ENCODE peak calls at places on chromosomes 12 and 14, in ten cellular contexts. One of them, this sample, is unnamed.

GRCh38 chr12:89448951-89449371 is 75.6 kb downstream of the GALNT4 start:
- DNase-seq in nephron progenitor cell: no peak
- DNase-seq in H54: no peak
- DNase-seq in activated gamma-delta T cell treated with anti-CD3 and anti-CD28 coated beads, Interleukin-2, amount 50 U/mL, for 16 hours: no peak
- DNase-seq in iris pigment epithelial cell: peak; percentile 56
- DNase-seq in CD4-positive, alpha-beta T cell: no peak
- DNase-seq in left ventricle myocardium inferior: no peak
- DNase-seq in fibroblast of pulmonary artery: peak; percentile 10
- DNase-seq in HTR-8/SVneo: no peak
- DNase-seq in WTC11: no peak
- DNase-seq in this sample: no peak

GRCh38 chr12:68158427-68158826 is 1.1 kb downstream of the IFNG start:
- DNase-seq in left ventricle myocardium inferior: no peak
- DNase-seq in CD4-positive, alpha-beta T cell: peak; percentile 7
- DNase-seq in HTR-8/SVneo: no peak
- DNase-seq in H54: peak; percentile 3
- DNase-seq in WTC11: no peak
- DNase-seq in fibroblast of pulmonary artery: peak; percentile 4
- DNase-seq in activated gamma-delta T cell treated with anti-CD3 and anti-CD28 coated beads, Interleukin-2, amount 50 U/mL, for 16 hours: no peak
- DNase-seq in iris pigment epithelial cell: no peak
- DNase-seq in nephron progenitor cell: no peak
- DNase-seq in this sample: no peak

GRCh38 chr12:5430639-5431603 is 987 bp upstream of the NTF3 start:
- DNase-seq in left ventricle myocardium inferior: no peak
- DNase-seq in nephron progenitor cell: no peak
- DNase-seq in iris pigment epithelial cell: no peak
- DNase-seq in H54: no peak
- DNase-seq in HTR-8/SVneo: no peak
- DNase-seq in WTC11: peak; percentile 17
- DNase-seq in activated gamma-delta T cell treated with anti-CD3 and anti-CD28 coated beads, Interleukin-2, amount 50 U/mL, for 16 hours: no peak
- DNase-seq in fibroblast of pulmonary artery: no peak
- DNase-seq in CD4-positive, alpha-beta T cell: no peak
- DNase-seq in this sample: no peak

GRCh38 chr12:46124848-46125619 is 134.7 kb upstream of the SCAF11 start:
- DNase-seq in fibroblast of pulmonary artery: peak; percentile 91
- DNase-seq in WTC11: peak; percentile 30
- DNase-seq in nephron progenitor cell: peak; percentile 47
- DNase-seq in left ventricle myocardium inferior: no peak
- DNase-seq in activated gamma-delta T cell treated with anti-CD3 and anti-CD28 coated beads, Interleukin-2, amount 50 U/mL, for 16 hours: peak; percentile 24
- DNase-seq in HTR-8/SVneo: peak; percentile 70
- DNase-seq in iris pigment epithelial cell: peak; percentile 88
- DNase-seq in H54: peak; percentile 12
- DNase-seq in CD4-positive, alpha-beta T cell: peak; percentile 46
- DNase-seq in this sample: peak; percentile 72

GRCh38 chr12:95547522-95548055 is 3.7 kb downstream of the USP44 start:
- DNase-seq in WTC11: no peak
- DNase-seq in CD4-positive, alpha-beta T cell: no peak
- DNase-seq in fibroblast of pulmonary artery: peak; percentile 17
- DNase-seq in nephron progenitor cell: no peak
- DNase-seq in left ventricle myocardium inferior: no peak
- DNase-seq in activated gamma-delta T cell treated with anti-CD3 and anti-CD28 coated beads, Interleukin-2, amount 50 U/mL, for 16 hours: no peak
- DNase-seq in H54: no peak
- DNase-seq in iris pigment epithelial cell: peak; percentile 81
- DNase-seq in HTR-8/SVneo: peak; percentile 26
- DNase-seq in this sample: no peak

GRCh38 chr12:65891987-65892481 is 67.8 kb downstream of the HMGA2 start:
- DNase-seq in left ventricle myocardium inferior: peak; percentile 71
- DNase-seq in activated gamma-delta T cell treated with anti-CD3 and anti-CD28 coated beads, Interleukin-2, amount 50 U/mL, for 16 hours: no peak
- DNase-seq in iris pigment epithelial cell: peak; percentile 97
- DNase-seq in CD4-positive, alpha-beta T cell: no peak
- DNase-seq in HTR-8/SVneo: peak; percentile 53
- DNase-seq in H54: peak; percentile 59
- DNase-seq in nephron progenitor cell: no peak
- DNase-seq in fibroblast of pulmonary artery: peak; percentile 99
- DNase-seq in WTC11: no peak
- DNase-seq in this sample: peak; percentile 78

GRCh38 chr12:110279976-110280783 is 867 bp upstream of the ATP2A2 start:
- DNase-seq in left ventricle myocardium inferior: peak; percentile 66
- DNase-seq in WTC11: peak; percentile 59
- DNase-seq in HTR-8/SVneo: peak; percentile 42
- DNase-seq in nephron progenitor cell: no peak
- DNase-seq in CD4-positive, alpha-beta T cell: peak; percentile 26
- DNase-seq in iris pigment epithelial cell: peak; percentile 47
- DNase-seq in activated gamma-delta T cell treated with anti-CD3 and anti-CD28 coated beads, Interleukin-2, amount 50 U/mL, for 16 hours: peak; percentile 33
- DNase-seq in fibroblast of pulmonary artery: peak; percentile 34
- DNase-seq in H54: peak; percentile 60
- DNase-seq in this sample: peak; percentile 49

GRCh38 chr14:26730929-26731618 is 133.2 kb upstream of the NOVA1 start:
- DNase-seq in fibroblast of pulmonary artery: peak; percentile 57
- DNase-seq in iris pigment epithelial cell: peak; percentile 23
- DNase-seq in CD4-positive, alpha-beta T cell: no peak
- DNase-seq in activated gamma-delta T cell treated with anti-CD3 and anti-CD28 coated beads, Interleukin-2, amount 50 U/mL, for 16 hours: no peak
- DNase-seq in nephron progenitor cell: peak; percentile 42
- DNase-seq in left ventricle myocardium inferior: no peak
- DNase-seq in WTC11: peak; percentile 61
- DNase-seq in HTR-8/SVneo: peak; percentile 29
- DNase-seq in H54: peak; percentile 1
- DNase-seq in this sample: no peak

GRCh38 chr14:71521736-71522135 is 410.5 kb upstream of the RGS6 start:
- DNase-seq in WTC11: no peak
- DNase-seq in H54: no peak
- DNase-seq in activated gamma-delta T cell treated with anti-CD3 and anti-CD28 coated beads, Interleukin-2, amount 50 U/mL, for 16 hours: no peak
- DNase-seq in HTR-8/SVneo: no peak
- DNase-seq in iris pigment epithelial cell: no peak
- DNase-seq in nephron progenitor cell: no peak
- DNase-seq in CD4-positive, alpha-beta T cell: no peak
- DNase-seq in fibroblast of pulmonary artery: no peak
- DNase-seq in left ventricle myocardium inferior: no peak
- DNase-seq in this sample: no peak

GRCh38 chr12:107622005-107622404 is 63.6 kb upstream of the PWP1 start:
- DNase-seq in activated gamma-delta T cell treated with anti-CD3 and anti-CD28 coated beads, Interleukin-2, amount 50 U/mL, for 16 hours: no peak
- DNase-seq in H54: peak; percentile 62
- DNase-seq in left ventricle myocardium inferior: no peak
- DNase-seq in iris pigment epithelial cell: peak; percentile 31
- DNase-seq in CD4-positive, alpha-beta T cell: no peak
- DNase-seq in nephron progenitor cell: peak; percentile 26
- DNase-seq in WTC11: peak; percentile 61
- DNase-seq in fibroblast of pulmonary artery: peak; percentile 11
- DNase-seq in HTR-8/SVneo: peak; percentile 24
- DNase-seq in this sample: no peak

GRCh38 chr12:50390284-50390683 is 6.1 kb downstream of the FAM186A start:
- DNase-seq in left ventricle myocardium inferior: no peak
- DNase-seq in nephron progenitor cell: no peak
- DNase-seq in WTC11: no peak
- DNase-seq in HTR-8/SVneo: peak; percentile 74
- DNase-seq in iris pigment epithelial cell: peak; percentile 94
- DNase-seq in activated gamma-delta T cell treated with anti-CD3 and anti-CD28 coated beads, Interleukin-2, amount 50 U/mL, for 16 hours: no peak
- DNase-seq in fibroblast of pulmonary artery: peak; percentile 88
- DNase-seq in CD4-positive, alpha-beta T cell: no peak
- DNase-seq in H54: peak; percentile 53
- DNase-seq in this sample: no peak

GRCh38 chr14:20477211-20477876 is 8.1 kb downstream of the PNP start:
- DNase-seq in left ventricle myocardium inferior: peak; percentile 46
- DNase-seq in fibroblast of pulmonary artery: peak; percentile 85
- DNase-seq in nephron progenitor cell: no peak
- DNase-seq in HTR-8/SVneo: no peak
- DNase-seq in WTC11: no peak
- DNase-seq in CD4-positive, alpha-beta T cell: no peak
- DNase-seq in activated gamma-delta T cell treated with anti-CD3 and anti-CD28 coated beads, Interleukin-2, amount 50 U/mL, for 16 hours: no peak
- DNase-seq in H54: no peak
- DNase-seq in iris pigment epithelial cell: peak; percentile 77
- DNase-seq in this sample: no peak

GRCh38 chr12:49705479-49706267 is 1.5 kb downstream of the FMNL3 start:
- DNase-seq in iris pigment epithelial cell: peak; percentile 81
- DNase-seq in activated gamma-delta T cell treated with anti-CD3 and anti-CD28 coated beads, Interleukin-2, amount 50 U/mL, for 16 hours: no peak
- DNase-seq in HTR-8/SVneo: peak; percentile 55
- DNase-seq in nephron progenitor cell: no peak
- DNase-seq in left ventricle myocardium inferior: peak; percentile 29
- DNase-seq in WTC11: peak; percentile 28
- DNase-seq in fibroblast of pulmonary artery: peak; percentile 59
- DNase-seq in H54: peak; percentile 84
- DNase-seq in CD4-positive, alpha-beta T cell: no peak
- DNase-seq in this sample: peak; percentile 22

GRCh38 chr14:47917344-47917954 is 242.0 kb upstream of the MDGA2 start:
- DNase-seq in iris pigment epithelial cell: peak; percentile 22
- DNase-seq in nephron progenitor cell: peak; percentile 56
- DNase-seq in HTR-8/SVneo: peak; percentile 14
- DNase-seq in CD4-positive, alpha-beta T cell: no peak
- DNase-seq in left ventricle myocardium inferior: no peak
- DNase-seq in activated gamma-delta T cell treated with anti-CD3 and anti-CD28 coated beads, Interleukin-2, amount 50 U/mL, for 16 hours: no peak
- DNase-seq in fibroblast of pulmonary artery: peak; percentile 21
- DNase-seq in WTC11: peak; percentile 37
- DNase-seq in H54: no peak
- DNase-seq in this sample: no peak

GRCh38 chr14:100864960-100865681 is 38.4 kb downstream of the RTL1 start:
- DNase-seq in HTR-8/SVneo: no peak
- DNase-seq in left ventricle myocardium inferior: peak; percentile 8
- DNase-seq in nephron progenitor cell: no peak
- DNase-seq in iris pigment epithelial cell: no peak
- DNase-seq in activated gamma-delta T cell treated with anti-CD3 and anti-CD28 coated beads, Interleukin-2, amount 50 U/mL, for 16 hours: no peak
- DNase-seq in H54: no peak
- DNase-seq in fibroblast of pulmonary artery: no peak
- DNase-seq in WTC11: no peak
- DNase-seq in CD4-positive, alpha-beta T cell: no peak
- DNase-seq in this sample: no peak

GRCh38 chr12:131112690-131113290 is 159.1 kb downstream of the ADGRD1 start:
- DNase-seq in activated gamma-delta T cell treated with anti-CD3 and anti-CD28 coated beads, Interleukin-2, amount 50 U/mL, for 16 hours: no peak
- DNase-seq in nephron progenitor cell: no peak
- DNase-seq in HTR-8/SVneo: no peak
- DNase-seq in WTC11: no peak
- DNase-seq in left ventricle myocardium inferior: no peak
- DNase-seq in iris pigment epithelial cell: no peak
- DNase-seq in H54: no peak
- DNase-seq in fibroblast of pulmonary artery: no peak
- DNase-seq in CD4-positive, alpha-beta T cell: no peak
- DNase-seq in this sample: no peak